ENCODE peak calls at places on chromosomes 3 and 15, in six cellular contexts. One of them, this sample, is unnamed.

GRCh38 chr3:58029842-58030584 is 21.8 kb downstream of the FLNB start:
- DNase-seq in kidney: no peak
- DNase-seq in mammary epithelial cell: no peak
- DNase-seq in HCT116: no peak
- DNase-seq in fibroblast of lung: no peak
- DNase-seq in IMR-90: no peak
- DNase-seq in this sample: no peak

GRCh38 chr3:3800076-3800448 is 831 bp downstream of the LRRN1 start:
- DNase-seq in mammary epithelial cell: no peak
- DNase-seq in HCT116: no peak
- DNase-seq in IMR-90: no peak
- DNase-seq in kidney: peak; percentile 69
- DNase-seq in fibroblast of lung: peak; percentile 28
- DNase-seq in this sample: no peak

GRCh38 chr15:61449306-61449705 is 220.2 kb upstream of the RORA start:
- DNase-seq in fibroblast of lung: no peak
- DNase-seq in IMR-90: no peak
- DNase-seq in HCT116: no peak
- DNase-seq in mammary epithelial cell: no peak
- DNase-seq in kidney: no peak
- DNase-seq in this sample: no peak

GRCh38 chr15:66132251-66132816 is 121.2 kb downstream of the MEGF11 start:
- DNase-seq in HCT116: no peak
- DNase-seq in kidney: no peak
- DNase-seq in fibroblast of lung: no peak
- DNase-seq in mammary epithelial cell: no peak
- DNase-seq in IMR-90: no peak
- DNase-seq in this sample: no peak

GRCh38 chr15:31387101-31387482 is 60.5 kb downstream of the KLF13 start:
- DNase-seq in IMR-90: no peak
- DNase-seq in HCT116: no peak
- DNase-seq in fibroblast of lung: no peak
- DNase-seq in mammary epithelial cell: no peak
- DNase-seq in kidney: no peak
- DNase-seq in this sample: no peak

GRCh38 chr3:35187908-35188307 is 451.4 kb upstream of the ARPP21 start:
- DNase-seq in fibroblast of lung: no peak
- DNase-seq in HCT116: no peak
- DNase-seq in mammary epithelial cell: no peak
- DNase-seq in IMR-90: no peak
- DNase-seq in kidney: no peak
- DNase-seq in this sample: no peak

GRCh38 chr3:9673752-9674151 is 24.4 kb downstream of the MTMR14 start:
- DNase-seq in IMR-90: no peak
- DNase-seq in HCT116: no peak
- DNase-seq in mammary epithelial cell: no peak
- DNase-seq in fibroblast of lung: no peak
- DNase-seq in kidney: no peak
- DNase-seq in this sample: no peak

GRCh38 chr3:175456496-175456895 is 597.4 kb downstream of the NAALADL2 start:
- DNase-seq in fibroblast of lung: peak; percentile 50
- DNase-seq in IMR-90: peak; percentile 50
- DNase-seq in mammary epithelial cell: peak; percentile 17
- DNase-seq in HCT116: no peak
- DNase-seq in kidney: no peak
- DNase-seq in this sample: peak; percentile 39

GRCh38 chr3:72282918-72283317 is 498.0 kb upstream of the PROK2 start:
- DNase-seq in fibroblast of lung: no peak
- DNase-seq in kidney: no peak
- DNase-seq in mammary epithelial cell: no peak
- DNase-seq in HCT116: no peak
- DNase-seq in IMR-90: no peak
- DNase-seq in this sample: no peak

DNA sequence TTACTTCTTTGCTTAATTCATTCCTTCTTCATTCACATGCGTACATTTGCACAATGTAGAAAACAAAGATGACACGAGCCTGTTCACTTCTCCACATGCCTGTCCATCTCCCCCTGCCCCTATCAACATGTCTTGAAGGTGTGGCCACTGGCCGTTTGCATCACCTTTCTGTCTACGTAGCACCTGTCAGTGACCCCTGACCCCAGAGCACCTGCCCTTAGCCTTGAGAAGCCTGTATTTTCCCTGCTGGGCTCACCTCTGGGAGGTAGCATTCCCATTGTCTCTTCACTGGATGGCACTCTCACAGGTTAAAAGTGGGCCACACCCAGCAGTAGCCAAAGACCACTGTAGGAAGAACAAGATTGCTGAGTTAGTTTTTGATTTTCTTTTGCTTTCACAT is 234.1 kb downstream of the THSD4 start:
- DNase-seq in mammary epithelial cell: no peak
- DNase-seq in kidney: no peak
- DNase-seq in fibroblast of lung: no peak
- DNase-seq in HCT116: no peak
- DNase-seq in IMR-90: no peak
- DNase-seq in this sample: no peak
- H3K27ac ChIP-seq in mammary epithelial cell: no peak overlapping the region
- H3K27ac ChIP-seq in kidney: no peak overlapping the region
- H3K27ac ChIP-seq in fibroblast of lung: no peak overlapping the region
- H3K27ac ChIP-seq in HCT116: no peak overlapping the region
- H3K27ac ChIP-seq in IMR-90: no peak overlapping the region
- H3K27ac ChIP-seq in this sample: no peak overlapping the region

DNA sequence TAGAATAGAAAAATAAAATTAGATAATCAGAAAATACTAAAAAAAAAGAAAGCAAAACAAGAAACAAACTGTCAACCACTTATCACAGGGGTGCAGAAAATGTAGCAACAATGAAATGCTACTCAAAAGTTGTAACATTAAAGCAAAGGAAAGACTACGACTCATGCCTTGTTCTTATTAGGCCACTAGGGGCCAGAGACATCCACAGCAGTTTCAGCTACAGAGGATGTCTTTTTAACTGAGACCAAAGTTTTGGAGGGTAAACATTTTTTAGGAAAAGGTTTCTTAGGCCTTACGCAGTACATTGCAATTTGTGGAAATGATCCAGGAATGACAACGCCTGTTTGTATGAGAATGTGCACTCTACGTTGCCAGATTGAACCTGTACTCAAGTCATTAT is 15.4 kb upstream of the CADM2 start:
- DNase-seq in kidney: no peak
- DNase-seq in HCT116: no peak
- DNase-seq in IMR-90: no peak
- DNase-seq in fibroblast of lung: no peak
- DNase-seq in mammary epithelial cell: no peak
- DNase-seq in this sample: no peak
- TF ChIP-seq CTCF in kidney: no peak
- TF ChIP-seq CTCF in HCT116: no peak
- TF ChIP-seq CTCF in IMR-90: no peak
- TF ChIP-seq CTCF in fibroblast of lung: no peak
- TF ChIP-seq CTCF in mammary epithelial cell: no peak
- TF ChIP-seq CTCF in this sample: no peak

DNA sequence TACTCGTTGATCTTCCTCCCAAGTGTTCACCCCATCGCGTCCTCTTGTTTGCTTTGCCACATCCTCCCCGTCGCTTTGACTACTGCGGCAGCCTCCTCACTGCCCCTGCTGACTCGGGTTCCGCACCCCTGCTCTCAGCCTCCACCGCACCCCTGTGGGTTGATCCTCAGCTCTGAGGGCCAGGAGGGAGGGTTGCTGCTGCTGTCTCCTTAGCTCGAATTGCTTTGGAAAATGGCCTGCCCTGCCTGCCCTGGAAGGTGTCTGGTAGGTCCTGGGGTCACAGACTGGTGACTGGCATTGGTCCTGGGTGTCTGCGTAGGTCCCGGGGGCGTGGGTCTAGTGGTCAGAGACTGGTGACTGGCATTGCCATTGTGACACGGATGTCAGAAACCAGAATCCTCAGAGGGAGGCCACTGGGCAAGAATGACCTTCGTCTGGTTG is 9.4 kb downstream of the MUC4 start:
- DNase-seq in mammary epithelial cell: no peak
- DNase-seq in kidney: no peak
- DNase-seq in HCT116: no peak
- DNase-seq in fibroblast of lung: no peak
- DNase-seq in IMR-90: no peak
- DNase-seq in this sample: no peak
- H3K9ac ChIP-seq in mammary epithelial cell: no peak overlapping the region
- H3K9ac ChIP-seq in kidney: no peak overlapping the region
- H3K9ac ChIP-seq in HCT116: no peak overlapping the region
- H3K9ac ChIP-seq in fibroblast of lung: peak overlapping the region; percentile 14
- H3K9ac ChIP-seq in IMR-90: no peak overlapping the region
- H3K9ac ChIP-seq in this sample: no peak overlapping the region

DNA sequence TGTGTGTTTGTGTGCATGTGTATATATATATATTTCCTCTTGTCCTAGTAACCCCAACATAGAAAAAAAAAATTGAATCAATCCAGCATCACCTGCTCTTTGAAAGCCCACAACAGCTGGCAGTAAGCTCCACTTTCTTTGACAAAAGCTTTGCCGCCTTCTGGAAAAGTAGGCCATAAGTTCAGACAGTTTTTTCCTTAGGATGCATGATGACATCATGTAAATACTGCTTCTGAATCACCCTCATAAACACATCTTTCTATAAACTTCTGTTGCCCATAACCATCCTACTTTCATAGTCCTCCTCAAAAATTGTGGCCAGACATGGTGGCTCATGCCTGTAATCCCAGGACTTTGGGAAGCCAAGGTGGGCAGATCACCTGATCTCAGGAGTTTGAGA is 67.4 kb downstream of the CSNK1G1 start:
- DNase-seq in mammary epithelial cell: peak; percentile 21
- DNase-seq in kidney: no peak
- DNase-seq in fibroblast of lung: peak; percentile 53
- DNase-seq in HCT116: no peak
- DNase-seq in IMR-90: peak; percentile 86
- DNase-seq in this sample: peak; percentile 50
- H3K27ac ChIP-seq in mammary epithelial cell: no peak overlapping the region
- H3K27ac ChIP-seq in kidney: no peak overlapping the region
- H3K27ac ChIP-seq in fibroblast of lung: no peak overlapping the region
- H3K27ac ChIP-seq in HCT116: no peak overlapping the region
- H3K27ac ChIP-seq in IMR-90: no peak overlapping the region
- H3K27ac ChIP-seq in this sample: no peak overlapping the region

DNA sequence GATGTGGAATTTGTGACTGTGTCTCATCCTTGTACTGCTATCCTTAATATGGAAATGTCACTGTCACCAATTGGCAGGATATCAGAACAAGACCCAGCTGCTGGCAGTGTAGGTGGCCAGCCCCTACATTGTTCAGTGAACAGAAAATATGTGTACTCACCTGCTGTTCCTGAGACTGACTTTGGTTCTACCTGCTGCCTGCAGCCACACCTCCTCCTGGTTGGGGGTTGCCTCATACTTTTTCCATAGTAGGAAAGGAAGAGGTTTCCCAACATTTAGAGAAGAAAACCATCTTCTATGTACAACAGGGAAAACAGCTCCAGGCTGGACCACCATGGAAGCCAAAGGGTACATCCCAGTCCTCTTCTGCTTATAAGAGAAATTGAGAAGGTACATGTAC is 35.9 kb downstream of the SLC12A1 start:
- DNase-seq in fibroblast of lung: no peak
- DNase-seq in kidney: no peak
- DNase-seq in IMR-90: no peak
- DNase-seq in HCT116: no peak
- DNase-seq in mammary epithelial cell: no peak
- DNase-seq in this sample: no peak
- TF ChIP-seq CTCF in fibroblast of lung: no peak
- TF ChIP-seq CTCF in kidney: no peak
- TF ChIP-seq CTCF in IMR-90: no peak
- TF ChIP-seq CTCF in HCT116: no peak
- TF ChIP-seq CTCF in mammary epithelial cell: no peak
- TF ChIP-seq CTCF in this sample: no peak

GRCh38 chr3:168616901-168617300 is 521.2 kb upstream of the GOLIM4 start:
- DNase-seq in kidney: no peak
- DNase-seq in HCT116: no peak
- DNase-seq in IMR-90: no peak
- DNase-seq in fibroblast of lung: no peak
- DNase-seq in mammary epithelial cell: no peak
- DNase-seq in this sample: no peak
- H3K9ac ChIP-seq in kidney: no peak overlapping the region
- H3K9ac ChIP-seq in HCT116: no peak overlapping the region
- H3K9ac ChIP-seq in IMR-90: no peak overlapping the region
- H3K9ac ChIP-seq in fibroblast of lung: no peak overlapping the region
- H3K9ac ChIP-seq in mammary epithelial cell: no peak overlapping the region
- H3K9ac ChIP-seq in this sample: no peak overlapping the region

GRCh38 chr3:149465351-149465883 is 9.1 kb upstream of the TM4SF4 start:
- DNase-seq in mammary epithelial cell: no peak
- DNase-seq in fibroblast of lung: no peak
- DNase-seq in IMR-90: no peak
- DNase-seq in kidney: peak; percentile 71
- DNase-seq in HCT116: no peak
- DNase-seq in this sample: no peak
- H3K27ac ChIP-seq in mammary epithelial cell: no peak overlapping the region
- H3K27ac ChIP-seq in fibroblast of lung: peak overlapping the region; percentile 74
- H3K27ac ChIP-seq in IMR-90: peak overlapping the region; percentile 90
- H3K27ac ChIP-seq in kidney: no peak overlapping the region
- H3K27ac ChIP-seq in HCT116: no peak overlapping the region
- H3K27ac ChIP-seq in this sample: peak overlapping the region; percentile 79

DNA sequence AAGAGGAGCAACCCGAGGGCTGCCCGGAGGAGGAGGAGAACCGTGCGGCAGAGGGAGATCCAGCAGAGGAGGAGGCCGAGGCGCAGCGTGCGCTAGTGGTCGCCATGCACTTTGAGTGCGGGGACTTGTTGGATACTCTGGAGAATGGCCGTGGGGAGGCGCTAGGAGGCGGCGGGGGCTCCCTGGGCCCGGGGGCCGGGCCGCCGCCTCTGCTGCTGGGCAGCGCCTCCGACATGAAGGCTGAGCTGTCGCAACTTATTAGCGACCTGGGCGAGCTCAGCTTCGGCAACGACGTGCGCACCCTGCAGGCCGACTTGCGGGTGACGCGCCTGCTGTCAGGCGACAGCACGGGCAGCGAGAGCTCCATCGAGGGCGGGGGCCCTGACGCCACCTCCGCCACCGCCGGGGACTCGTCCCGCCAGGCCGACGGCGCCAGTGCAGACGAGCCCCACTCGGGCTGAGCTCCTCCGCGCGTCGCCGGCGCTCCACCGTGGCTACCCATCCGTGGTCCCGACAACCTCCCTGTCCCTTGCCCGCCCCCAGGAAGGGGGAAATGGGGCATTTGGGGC is 2.0 kb downstream of the FAM43A start:
- DNase-seq in kidney: peak; percentile 93
- DNase-seq in fibroblast of lung: peak; percentile 69
- DNase-seq in HCT116: no peak
- DNase-seq in mammary epithelial cell: peak; percentile 39
- DNase-seq in IMR-90: peak; percentile 51
- DNase-seq in this sample: peak; percentile 47
- TF ChIP-seq CTCF in kidney: no peak
- TF ChIP-seq CTCF in fibroblast of lung: peak; percentile 3
- TF ChIP-seq CTCF in HCT116: no peak
- TF ChIP-seq CTCF in mammary epithelial cell: no peak
- TF ChIP-seq CTCF in IMR-90: peak; percentile 40
- TF ChIP-seq CTCF in this sample: peak; percentile 2

GRCh38 chr3:178536271-178537079 is at the start of gene KCNMB2:
- DNase-seq in kidney: no peak
- DNase-seq in IMR-90: no peak
- DNase-seq in HCT116: no peak
- DNase-seq in mammary epithelial cell: no peak
- DNase-seq in fibroblast of lung: peak; percentile 17
- DNase-seq in this sample: no peak
- H3K9ac ChIP-seq in kidney: peak within 1 kb of the TSS; percentile 63
- H3K9ac ChIP-seq in IMR-90: no peak within 1 kb of the TSS
- H3K9ac ChIP-seq in HCT116: no peak within 1 kb of the TSS
- H3K9ac ChIP-seq in mammary epithelial cell: no peak within 1 kb of the TSS
- H3K9ac ChIP-seq in fibroblast of lung: no peak within 1 kb of the TSS
- H3K9ac ChIP-seq in this sample: peak within 1 kb of the TSS; percentile 60